ENCODE peak calls at places on chromosomes 2 and 18, in five cellular contexts. O, X, H, C and M are unnamed samples.

GRCh38 chr2:186881644-186882043 is 32.7 kb upstream of the ZSWIM2 start:
- DNase-seq in X (no peak), C (no peak), H (no peak), O (no peak), M (no peak)

GRCh38 chr2:209416913-209417312 is 6.9 kb upstream of the MAP2 start:
- DNase-seq in O (no peak), C (no peak), X (no peak), H (no peak), M (no peak)

GRCh38 chr2:215423234-215423633 is 12.6 kb downstream of the FN1 start:
- DNase-seq in X (no peak), O (no peak), H (no peak), C (no peak), M (no peak)

GRCh38 chr2:85888020-85888744 is 608 bp downstream of the ST3GAL5 start:
- DNase-seq in X (no peak), H (no peak), C (peak; percentile 64), O (no peak), M (peak; percentile 57)

GRCh38 chr2:237312021-237312755 is 101.8 kb downstream of the COL6A3 start:
- DNase-seq in H (no peak), O (no peak), C (no peak), X (no peak), M (no peak)

GRCh38 chr2:88691339-88692183 is at the start of gene RPIA:
- DNase-seq in X (peak; percentile 90), H (peak; percentile 94), O (peak; percentile 98), C (peak; percentile 100), M (peak; percentile 98)

GRCh38 chr18:58618822-58619553 is 9.9 kb downstream of the ALPK2 start:
- DNase-seq in C (no peak), H (no peak), O (no peak), X (no peak), M (no peak)

GRCh38 chr2:8087480-8087840 is 594.4 kb upstream of the ID2 start:
- DNase-seq in O (no peak), H (no peak), X (no peak), C (no peak), M (no peak)

GRCh38 chr2:56940054-56940453 is 756.3 kb downstream of the CCDC85A start:
- DNase-seq in O (no peak), H (no peak), X (no peak), C (no peak), M (no peak)

GRCh38 chr2:235405612-235406361 is 88.1 kb upstream of the AGAP1 start:
- DNase-seq in C (no peak), O (no peak), H (no peak), X (no peak), M (no peak)

GRCh38 chr18:9095297-9096012 is 7.0 kb upstream of the NDUFV2 start:
- DNase-seq in O (no peak), H (no peak), C (no peak), X (no peak), M (no peak)

GRCh38 chr18:79715280-79715679 is 35.7 kb downstream of the CTDP1 start:
- DNase-seq in C (no peak), H (no peak), X (no peak), O (no peak), M (no peak)

GRCh38 chr18:72878143-72878542 is 10.4 kb upstream of the NETO1 start:
- DNase-seq in O (no peak), C (no peak), X (no peak), H (no peak), M (no peak)

GRCh38 chr18:10210077-10210476 is 244.4 kb upstream of the APCDD1 start:
- DNase-seq in C (no peak), O (no peak), X (no peak), H (no peak), M (no peak)

GRCh38 chr18:46042571-46043123 is 29.4 kb downstream of the PSTPIP2 start:
- DNase-seq in H (no peak), O (no peak), C (no peak), X (no peak), M (peak; percentile 96)

GRCh38 chr2:217058791-217059755 is 199.2 kb upstream of the TNP1 start:
- DNase-seq in X (no peak), C (no peak), O (no peak), H (no peak), M (no peak)

GRCh38 chr2:32947484-32948143 is 861 bp downstream of the LTBP1 start:
- DNase-seq in H (no peak), C (peak; percentile 61), X (peak; percentile 36), O (no peak), M (peak; percentile 49)

GRCh38 chr2:199716807-199717586 is 134.0 kb downstream of the FTCDNL1 start:
- DNase-seq in H (no peak), X (no peak), O (no peak), C (no peak), M (no peak)

GRCh38 chr2:211901226-211901625 is 637.4 kb downstream of the ERBB4 start:
- DNase-seq in C (no peak), X (no peak), H (no peak), O (no peak), M (no peak)

GRCh38 chr2:181411105-181411849 is 45.9 kb upstream of the ITGA4 start:
- DNase-seq in C (no peak), X (peak; percentile 24), H (no peak), O (peak; percentile 64), M (peak; percentile 77)

GRCh38 chr2:105393373-105394055 is 5.3 kb downstream of the FHL2 start:
- DNase-seq in O (no peak), C (peak; percentile 63), H (peak; percentile 92), X (no peak), M (no peak)

GRCh38 chr2:46481541-46482193 is 2.3 kb downstream of the TMEM247 start:
- DNase-seq in C (no peak), X (no peak), O (no peak), H (peak; percentile 53), M (no peak)